ENCODE peak calls at places on chromosomes 11 and 22, in ten cellular contexts. One of them, this sample, is unnamed.

GRCh38 chr22:17258015-17258827 is 39.0 kb upstream of the ADA2 start:
- DNase-seq in Peyer's patch: peak; percentile 80
- DNase-seq in right cardiac atrium: no peak
- DNase-seq in astrocyte of the cerebellum: peak; percentile 42
- DNase-seq in transverse colon: peak; percentile 84
- DNase-seq in cardiac fibroblast: peak; percentile 37
- DNase-seq in epithelial cell of esophagus: peak; percentile 50
- DNase-seq in fibroblast of lung: peak; percentile 50
- DNase-seq in thoracic aorta: no peak
- DNase-seq in fibroblast of pulmonary artery: peak; percentile 12
- DNase-seq in this sample: peak; percentile 78

GRCh38 chr11:107017433-107018227 is 646 bp downstream of the GUCY1A2 start:
- DNase-seq in Peyer's patch: no peak
- DNase-seq in right cardiac atrium: peak; percentile 80
- DNase-seq in astrocyte of the cerebellum: no peak
- DNase-seq in transverse colon: no peak
- DNase-seq in cardiac fibroblast: peak; percentile 47
- DNase-seq in epithelial cell of esophagus: peak; percentile 22
- DNase-seq in fibroblast of lung: peak; percentile 54
- DNase-seq in thoracic aorta: no peak
- DNase-seq in fibroblast of pulmonary artery: peak; percentile 62
- DNase-seq in this sample: no peak

GRCh38 chr11:17479284-17480214 is 2.9 kb upstream of the ABCC8 start:
- DNase-seq in Peyer's patch: no peak
- DNase-seq in right cardiac atrium: no peak
- DNase-seq in astrocyte of the cerebellum: no peak
- DNase-seq in transverse colon: peak; percentile 41
- DNase-seq in cardiac fibroblast: peak; percentile 15
- DNase-seq in epithelial cell of esophagus: peak; percentile 51
- DNase-seq in fibroblast of lung: peak; percentile 26
- DNase-seq in thoracic aorta: no peak
- DNase-seq in fibroblast of pulmonary artery: peak; percentile 19
- DNase-seq in this sample: no peak

GRCh38 chr11:44709281-44709562 is 17.5 kb upstream of the TSPAN18 start:
- DNase-seq in Peyer's patch: no peak
- DNase-seq in right cardiac atrium: no peak
- DNase-seq in astrocyte of the cerebellum: no peak
- DNase-seq in transverse colon: no peak
- DNase-seq in cardiac fibroblast: no peak
- DNase-seq in epithelial cell of esophagus: no peak
- DNase-seq in fibroblast of lung: no peak
- DNase-seq in thoracic aorta: no peak
- DNase-seq in fibroblast of pulmonary artery: no peak
- DNase-seq in this sample: no peak

GRCh38 chr11:69157822-69158231 is 2.1 kb downstream of the SMIM38 start:
- DNase-seq in Peyer's patch: no peak
- DNase-seq in right cardiac atrium: no peak
- DNase-seq in astrocyte of the cerebellum: no peak
- DNase-seq in transverse colon: no peak
- DNase-seq in cardiac fibroblast: no peak
- DNase-seq in epithelial cell of esophagus: no peak
- DNase-seq in fibroblast of lung: no peak
- DNase-seq in thoracic aorta: no peak
- DNase-seq in fibroblast of pulmonary artery: no peak
- DNase-seq in this sample: no peak

GRCh38 chr11:1453611-1454386 is 32.8 kb downstream of the MOB2 start:
- DNase-seq in Peyer's patch: no peak
- DNase-seq in right cardiac atrium: peak; percentile 64
- DNase-seq in astrocyte of the cerebellum: no peak
- DNase-seq in transverse colon: peak; percentile 66
- DNase-seq in cardiac fibroblast: no peak
- DNase-seq in epithelial cell of esophagus: peak; percentile 60
- DNase-seq in fibroblast of lung: no peak
- DNase-seq in thoracic aorta: no peak
- DNase-seq in fibroblast of pulmonary artery: no peak
- DNase-seq in this sample: no peak

GRCh38 chr22:45997077-45997774 is 20.3 kb upstream of the WNT7B start:
- DNase-seq in Peyer's patch: peak; percentile 52
- DNase-seq in right cardiac atrium: peak; percentile 98
- DNase-seq in astrocyte of the cerebellum: peak; percentile 88
- DNase-seq in transverse colon: peak; percentile 79
- DNase-seq in cardiac fibroblast: peak; percentile 98
- DNase-seq in epithelial cell of esophagus: peak; percentile 43
- DNase-seq in fibroblast of lung: peak; percentile 97
- DNase-seq in thoracic aorta: no peak
- DNase-seq in fibroblast of pulmonary artery: peak; percentile 97
- DNase-seq in this sample: peak; percentile 91

GRCh38 chr11:71996946-71997345 is 1.8 kb upstream of the IL18BP start:
- DNase-seq in Peyer's patch: peak; percentile 27
- DNase-seq in right cardiac atrium: peak; percentile 86
- DNase-seq in astrocyte of the cerebellum: no peak
- DNase-seq in transverse colon: peak; percentile 30
- DNase-seq in cardiac fibroblast: no peak
- DNase-seq in epithelial cell of esophagus: no peak
- DNase-seq in fibroblast of lung: no peak
- DNase-seq in thoracic aorta: no peak
- DNase-seq in fibroblast of pulmonary artery: no peak
- DNase-seq in this sample: no peak

GRCh38 chr11:72972541-72973128 is 158.4 kb downstream of the ATG16L2 start:
- DNase-seq in Peyer's patch: no peak
- DNase-seq in right cardiac atrium: no peak
- DNase-seq in astrocyte of the cerebellum: no peak
- DNase-seq in transverse colon: peak; percentile 25
- DNase-seq in cardiac fibroblast: peak; percentile 66
- DNase-seq in epithelial cell of esophagus: no peak
- DNase-seq in fibroblast of lung: peak; percentile 46
- DNase-seq in thoracic aorta: no peak
- DNase-seq in fibroblast of pulmonary artery: peak; percentile 65
- DNase-seq in this sample: peak; percentile 82

GRCh38 chr11:133776671-133777070 is 68.6 kb downstream of the SPATA19 start:
- DNase-seq in Peyer's patch: no peak
- DNase-seq in right cardiac atrium: no peak
- DNase-seq in astrocyte of the cerebellum: no peak
- DNase-seq in transverse colon: no peak
- DNase-seq in cardiac fibroblast: no peak
- DNase-seq in epithelial cell of esophagus: no peak
- DNase-seq in fibroblast of lung: no peak
- DNase-seq in thoracic aorta: no peak
- DNase-seq in fibroblast of pulmonary artery: no peak
- DNase-seq in this sample: no peak
- H3K4me3 ChIP-seq in Peyer's patch: no peak overlapping the region
- H3K4me3 ChIP-seq in right cardiac atrium: no peak overlapping the region
- H3K4me3 ChIP-seq in astrocyte of the cerebellum: no peak overlapping the region
- H3K4me3 ChIP-seq in transverse colon: no peak overlapping the region
- H3K4me3 ChIP-seq in cardiac fibroblast: no peak overlapping the region
- H3K4me3 ChIP-seq in epithelial cell of esophagus: no peak overlapping the region
- H3K4me3 ChIP-seq in fibroblast of lung: no peak overlapping the region
- H3K4me3 ChIP-seq in thoracic aorta: no peak overlapping the region
- H3K4me3 ChIP-seq in fibroblast of pulmonary artery: no peak overlapping the region
- H3K4me3 ChIP-seq in this sample: no peak overlapping the region

GRCh38 chr22:44827666-44828065 is 75.3 kb downstream of the ARHGAP8 start:
- DNase-seq in Peyer's patch: no peak
- DNase-seq in right cardiac atrium: no peak
- DNase-seq in astrocyte of the cerebellum: no peak
- DNase-seq in transverse colon: no peak
- DNase-seq in cardiac fibroblast: no peak
- DNase-seq in epithelial cell of esophagus: no peak
- DNase-seq in fibroblast of lung: no peak
- DNase-seq in thoracic aorta: no peak
- DNase-seq in fibroblast of pulmonary artery: no peak
- DNase-seq in this sample: no peak
- H3K4me3 ChIP-seq in Peyer's patch: no peak overlapping the region
- H3K4me3 ChIP-seq in right cardiac atrium: no peak overlapping the region
- H3K4me3 ChIP-seq in astrocyte of the cerebellum: no peak overlapping the region
- H3K4me3 ChIP-seq in transverse colon: no peak overlapping the region
- H3K4me3 ChIP-seq in cardiac fibroblast: no peak overlapping the region
- H3K4me3 ChIP-seq in epithelial cell of esophagus: no peak overlapping the region
- H3K4me3 ChIP-seq in fibroblast of lung: no peak overlapping the region
- H3K4me3 ChIP-seq in thoracic aorta: no peak overlapping the region
- H3K4me3 ChIP-seq in fibroblast of pulmonary artery: no peak overlapping the region
- H3K4me3 ChIP-seq in this sample: no peak overlapping the region

GRCh38 chr11:77592727-77593126 is 3.0 kb downstream of the AQP11 start:
- DNase-seq in Peyer's patch: no peak
- DNase-seq in right cardiac atrium: no peak
- DNase-seq in astrocyte of the cerebellum: no peak
- DNase-seq in transverse colon: no peak
- DNase-seq in cardiac fibroblast: no peak
- DNase-seq in epithelial cell of esophagus: no peak
- DNase-seq in fibroblast of lung: no peak
- DNase-seq in thoracic aorta: no peak
- DNase-seq in fibroblast of pulmonary artery: no peak
- DNase-seq in this sample: no peak
- H3K4me3 ChIP-seq in Peyer's patch: no peak overlapping the region
- H3K4me3 ChIP-seq in right cardiac atrium: no peak overlapping the region
- H3K4me3 ChIP-seq in astrocyte of the cerebellum: no peak overlapping the region
- H3K4me3 ChIP-seq in transverse colon: no peak overlapping the region
- H3K4me3 ChIP-seq in cardiac fibroblast: no peak overlapping the region
- H3K4me3 ChIP-seq in epithelial cell of esophagus: no peak overlapping the region
- H3K4me3 ChIP-seq in fibroblast of lung: no peak overlapping the region
- H3K4me3 ChIP-seq in thoracic aorta: no peak overlapping the region
- H3K4me3 ChIP-seq in fibroblast of pulmonary artery: no peak overlapping the region
- H3K4me3 ChIP-seq in this sample: no peak overlapping the region

GRCh38 chr11:8685306-8685705 is 2.7 kb downstream of the RPL27A start:
- DNase-seq in Peyer's patch: no peak
- DNase-seq in right cardiac atrium: no peak
- DNase-seq in astrocyte of the cerebellum: no peak
- DNase-seq in transverse colon: no peak
- DNase-seq in cardiac fibroblast: no peak
- DNase-seq in epithelial cell of esophagus: no peak
- DNase-seq in fibroblast of lung: no peak
- DNase-seq in thoracic aorta: no peak
- DNase-seq in fibroblast of pulmonary artery: no peak
- DNase-seq in this sample: no peak
- H3K4me3 ChIP-seq in Peyer's patch: no peak overlapping the region
- H3K4me3 ChIP-seq in right cardiac atrium: no peak overlapping the region
- H3K4me3 ChIP-seq in astrocyte of the cerebellum: no peak overlapping the region
- H3K4me3 ChIP-seq in transverse colon: no peak overlapping the region
- H3K4me3 ChIP-seq in cardiac fibroblast: no peak overlapping the region
- H3K4me3 ChIP-seq in epithelial cell of esophagus: no peak overlapping the region
- H3K4me3 ChIP-seq in fibroblast of lung: peak overlapping the region; percentile 100
- H3K4me3 ChIP-seq in thoracic aorta: no peak overlapping the region
- H3K4me3 ChIP-seq in fibroblast of pulmonary artery: no peak overlapping the region
- H3K4me3 ChIP-seq in this sample: no peak overlapping the region

GRCh38 chr22:38016182-38017078 is 32.1 kb upstream of the SOX10 start:
- DNase-seq in Peyer's patch: no peak
- DNase-seq in right cardiac atrium: peak; percentile 88
- DNase-seq in astrocyte of the cerebellum: no peak
- DNase-seq in transverse colon: peak; percentile 52
- DNase-seq in cardiac fibroblast: peak; percentile 34
- DNase-seq in epithelial cell of esophagus: peak; percentile 64
- DNase-seq in fibroblast of lung: peak; percentile 35
- DNase-seq in thoracic aorta: no peak
- DNase-seq in fibroblast of pulmonary artery: peak; percentile 78
- DNase-seq in this sample: no peak
- H3K4me3 ChIP-seq in Peyer's patch: no peak overlapping the region
- H3K4me3 ChIP-seq in right cardiac atrium: no peak overlapping the region
- H3K4me3 ChIP-seq in astrocyte of the cerebellum: no peak overlapping the region
- H3K4me3 ChIP-seq in transverse colon: peak overlapping the region; percentile 14
- H3K4me3 ChIP-seq in cardiac fibroblast: no peak overlapping the region
- H3K4me3 ChIP-seq in epithelial cell of esophagus: no peak overlapping the region
- H3K4me3 ChIP-seq in fibroblast of lung: no peak overlapping the region
- H3K4me3 ChIP-seq in thoracic aorta: peak overlapping the region; percentile 8
- H3K4me3 ChIP-seq in fibroblast of pulmonary artery: no peak overlapping the region
- H3K4me3 ChIP-seq in this sample: no peak overlapping the region

GRCh38 chr11:85815186-85815911 is 4.4 kb upstream of the SYTL2 start:
- DNase-seq in Peyer's patch: no peak
- DNase-seq in right cardiac atrium: no peak
- DNase-seq in astrocyte of the cerebellum: peak; percentile 84
- DNase-seq in transverse colon: no peak
- DNase-seq in cardiac fibroblast: peak; percentile 73
- DNase-seq in epithelial cell of esophagus: peak; percentile 28
- DNase-seq in fibroblast of lung: peak; percentile 85
- DNase-seq in thoracic aorta: no peak
- DNase-seq in fibroblast of pulmonary artery: peak; percentile 33
- DNase-seq in this sample: peak; percentile 39
- H3K4me3 ChIP-seq in Peyer's patch: no peak overlapping the region
- H3K4me3 ChIP-seq in right cardiac atrium: no peak overlapping the region
- H3K4me3 ChIP-seq in astrocyte of the cerebellum: no peak overlapping the region
- H3K4me3 ChIP-seq in transverse colon: no peak overlapping the region
- H3K4me3 ChIP-seq in cardiac fibroblast: no peak overlapping the region
- H3K4me3 ChIP-seq in epithelial cell of esophagus: no peak overlapping the region
- H3K4me3 ChIP-seq in fibroblast of lung: peak overlapping the region; percentile 3
- H3K4me3 ChIP-seq in thoracic aorta: no peak overlapping the region
- H3K4me3 ChIP-seq in fibroblast of pulmonary artery: no peak overlapping the region
- H3K4me3 ChIP-seq in this sample: no peak overlapping the region

DNA sequence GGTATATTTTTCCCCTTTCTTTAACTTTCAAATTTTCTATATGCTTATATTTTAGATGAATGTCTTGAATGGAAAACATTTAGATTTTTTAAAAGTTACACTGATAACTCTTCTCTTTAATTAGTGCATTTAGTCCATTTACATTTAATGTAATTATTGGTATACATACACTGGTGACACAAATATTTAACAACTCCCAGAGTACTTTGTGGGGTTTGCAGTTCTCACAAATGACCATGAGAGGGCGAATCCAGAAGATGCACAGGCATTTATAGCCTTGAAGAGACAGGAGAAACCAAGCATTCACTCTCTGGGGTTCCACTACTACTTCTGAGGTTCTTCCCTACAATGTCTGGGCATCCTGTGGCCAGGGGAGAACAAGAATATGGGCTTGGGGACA is 125.1 kb downstream of the TIMP3 start:
- DNase-seq in Peyer's patch: no peak
- DNase-seq in right cardiac atrium: no peak
- DNase-seq in astrocyte of the cerebellum: no peak
- DNase-seq in transverse colon: no peak
- DNase-seq in cardiac fibroblast: peak; percentile 43
- DNase-seq in epithelial cell of esophagus: peak; percentile 66
- DNase-seq in fibroblast of lung: peak; percentile 25
- DNase-seq in thoracic aorta: no peak
- DNase-seq in fibroblast of pulmonary artery: peak; percentile 63
- DNase-seq in this sample: no peak
- H3K4me3 ChIP-seq in Peyer's patch: no peak overlapping the region
- H3K4me3 ChIP-seq in right cardiac atrium: no peak overlapping the region
- H3K4me3 ChIP-seq in astrocyte of the cerebellum: no peak overlapping the region
- H3K4me3 ChIP-seq in transverse colon: no peak overlapping the region
- H3K4me3 ChIP-seq in cardiac fibroblast: no peak overlapping the region
- H3K4me3 ChIP-seq in epithelial cell of esophagus: no peak overlapping the region
- H3K4me3 ChIP-seq in fibroblast of lung: no peak overlapping the region
- H3K4me3 ChIP-seq in thoracic aorta: no peak overlapping the region
- H3K4me3 ChIP-seq in fibroblast of pulmonary artery: no peak overlapping the region
- H3K4me3 ChIP-seq in this sample: no peak overlapping the region

GRCh38 chr11:99687320-99687719 is 666.6 kb downstream of the CNTN5 start:
- DNase-seq in Peyer's patch: no peak
- DNase-seq in right cardiac atrium: no peak
- DNase-seq in astrocyte of the cerebellum: no peak
- DNase-seq in transverse colon: no peak
- DNase-seq in cardiac fibroblast: peak; percentile 16
- DNase-seq in epithelial cell of esophagus: peak; percentile 2
- DNase-seq in fibroblast of lung: no peak
- DNase-seq in thoracic aorta: no peak
- DNase-seq in fibroblast of pulmonary artery: peak; percentile 10
- DNase-seq in this sample: no peak
- H3K4me3 ChIP-seq in Peyer's patch: no peak overlapping the region
- H3K4me3 ChIP-seq in right cardiac atrium: no peak overlapping the region
- H3K4me3 ChIP-seq in astrocyte of the cerebellum: no peak overlapping the region
- H3K4me3 ChIP-seq in transverse colon: no peak overlapping the region
- H3K4me3 ChIP-seq in cardiac fibroblast: no peak overlapping the region
- H3K4me3 ChIP-seq in epithelial cell of esophagus: no peak overlapping the region
- H3K4me3 ChIP-seq in fibroblast of lung: no peak overlapping the region
- H3K4me3 ChIP-seq in thoracic aorta: no peak overlapping the region
- H3K4me3 ChIP-seq in fibroblast of pulmonary artery: no peak overlapping the region
- H3K4me3 ChIP-seq in this sample: no peak overlapping the region

GRCh38 chr22:20964799-20965103 is 2.3 kb upstream of the AIFM3 start:
- DNase-seq in Peyer's patch: no peak
- DNase-seq in right cardiac atrium: no peak
- DNase-seq in astrocyte of the cerebellum: no peak
- DNase-seq in transverse colon: no peak
- DNase-seq in cardiac fibroblast: no peak
- DNase-seq in epithelial cell of esophagus: no peak
- DNase-seq in fibroblast of lung: no peak
- DNase-seq in thoracic aorta: no peak
- DNase-seq in fibroblast of pulmonary artery: no peak
- DNase-seq in this sample: no peak
- H3K4me3 ChIP-seq in Peyer's patch: peak overlapping the region; percentile 50
- H3K4me3 ChIP-seq in right cardiac atrium: peak overlapping the region; percentile 37
- H3K4me3 ChIP-seq in astrocyte of the cerebellum: peak overlapping the region; percentile 33
- H3K4me3 ChIP-seq in transverse colon: peak overlapping the region; percentile 62
- H3K4me3 ChIP-seq in cardiac fibroblast: peak overlapping the region; percentile 15
- H3K4me3 ChIP-seq in epithelial cell of esophagus: peak overlapping the region; percentile 29
- H3K4me3 ChIP-seq in fibroblast of lung: peak overlapping the region; percentile 22
- H3K4me3 ChIP-seq in thoracic aorta: peak overlapping the region; percentile 45
- H3K4me3 ChIP-seq in fibroblast of pulmonary artery: peak overlapping the region; percentile 21
- H3K4me3 ChIP-seq in this sample: peak overlapping the region; percentile 24

This sample was measured in skeletal muscle cell.